ENCODE peak calls at places on chromosome 6, in seven cellular contexts. N, T, B, D, Y, X and R are unnamed samples.

GRCh38 chr6:27791182-27791939 is 120.8 kb downstream of the OR2B2 start:
- DNase-seq in T (no peak), D (peak), B (peak), X (peak), N (peak), Y (peak), R (no peak)

GRCh38 chr6:112781236-112781635 is 434.1 kb downstream of the RFPL4B start:
- DNase-seq in N (no peak), D (no peak), T (no peak), X (no peak), Y (no peak), B (peak), R (no peak)

GRCh38 chr6:167485186-167485978 is 160.5 kb downstream of the TTLL2 start:
- DNase-seq in Y (no peak), X (peak), B (peak), D (peak), T (no peak), N (no peak), R (no peak)

GRCh38 chr6:113623124-113623523 is 234.0 kb upstream of the MARCKS start:
- DNase-seq in B (no peak), N (no peak), Y (no peak), D (no peak), X (no peak), T (no peak), R (no peak)

GRCh38 chr6:98384766-98385165 is 449.6 kb upstream of the POU3F2 start:
- DNase-seq in Y (no peak), B (no peak), X (no peak), N (no peak), D (no peak), T (no peak), R (no peak)

GRCh38 chr6:123091091-123091895 is 95.3 kb downstream of the CLVS2 start:
- DNase-seq in B (peak), Y (peak), T (no peak), X (no peak), N (no peak), D (peak), R (no peak)

GRCh38 chr6:53879608-53880007 is 84.8 kb downstream of the LRRC1 start:
- DNase-seq in B (no peak), N (no peak), D (no peak), T (no peak), Y (no peak), X (peak), R (no peak)

GRCh38 chr6:148272084-148272483 is 70.6 kb upstream of the SASH1 start:
- DNase-seq in X (no peak), N (no peak), B (peak), T (no peak), D (no peak), Y (no peak), R (no peak)

GRCh38 chr6:84554069-84554468 is 210.3 kb downstream of the TBX18 start:
- DNase-seq in X (no peak), D (no peak), T (no peak), N (no peak), B (no peak), Y (no peak), R (no peak)

GRCh38 chr6:158648682-158649131 is 1.1 kb upstream of the SYTL3 start:
- DNase-seq in T (no peak), Y (no peak), B (peak), N (no peak), X (no peak), D (peak), R (no peak)

GRCh38 chr6:11085758-11086435 is 7.7 kb upstream of the SMIM13 start:
- DNase-seq in T (no peak), N (no peak), B (peak), D (no peak), X (no peak), Y (no peak), R (no peak)

GRCh38 chr6:46848684-46849360 is 55.6 kb downstream of the MEP1A start:
- DNase-seq in D (peak), N (peak), B (peak), X (peak), T (peak), Y (peak), R (peak)

GRCh38 chr6:45398075-45398817 is 20.5 kb upstream of the SUPT3H start:
- DNase-seq in B (no peak), D (peak), N (no peak), Y (no peak), T (no peak), X (no peak), R (no peak)

GRCh38 chr6:49409951-49410542 is 53.0 kb downstream of the MMUT start:
- DNase-seq in Y (peak), T (peak), N (peak), X (peak), D (peak), B (peak), R (no peak)

GRCh38 chr6:137191238-137191637 is 17.8 kb upstream of the IL22RA2 start:
- DNase-seq in B (no peak), D (no peak), N (no peak), X (no peak), T (no peak), Y (no peak), R (no peak)

GRCh38 chr6:9095671-9096260 is 660.4 kb upstream of the SLC35B3 start:
- DNase-seq in B (no peak), N (no peak), T (no peak), X (no peak), D (no peak), Y (no peak), R (no peak)

GRCh38 chr6:123321020-123321419 is 315.7 kb downstream of the TRDN start:
- DNase-seq in X (no peak), D (no peak), N (no peak), Y (no peak), T (no peak), B (no peak), R (no peak)

GRCh38 chr6:136720045-136720760 is 72.1 kb downstream of the MAP3K5 start:
- DNase-seq in B (no peak), N (no peak), T (no peak), X (no peak), D (no peak), Y (no peak), R (no peak)

GRCh38 chr6:15485875-15486274 is 177.0 kb downstream of the DTNBP1 start:
- DNase-seq in T (no peak), N (no peak), Y (peak), X (no peak), D (peak), B (no peak), R (no peak)

GRCh38 chr6:141105481-141105880 is 1027.2 kb upstream of the GJE1 start:
- DNase-seq in Y (no peak), X (no peak), T (no peak), N (no peak), D (no peak), B (peak), R (no peak)

GRCh38 chr6:167988945-167989841 is 8.3 kb upstream of the KIF25 start:
- DNase-seq in D (no peak), X (no peak), Y (no peak), B (no peak), N (no peak), T (no peak), R (no peak)

GRCh38 chr6:80527552-80528052 is 421.1 kb downstream of the BCKDHB start:
- DNase-seq in X (no peak), D (peak), T (no peak), Y (peak), N (no peak), B (no peak), R (no peak)

DNA sequence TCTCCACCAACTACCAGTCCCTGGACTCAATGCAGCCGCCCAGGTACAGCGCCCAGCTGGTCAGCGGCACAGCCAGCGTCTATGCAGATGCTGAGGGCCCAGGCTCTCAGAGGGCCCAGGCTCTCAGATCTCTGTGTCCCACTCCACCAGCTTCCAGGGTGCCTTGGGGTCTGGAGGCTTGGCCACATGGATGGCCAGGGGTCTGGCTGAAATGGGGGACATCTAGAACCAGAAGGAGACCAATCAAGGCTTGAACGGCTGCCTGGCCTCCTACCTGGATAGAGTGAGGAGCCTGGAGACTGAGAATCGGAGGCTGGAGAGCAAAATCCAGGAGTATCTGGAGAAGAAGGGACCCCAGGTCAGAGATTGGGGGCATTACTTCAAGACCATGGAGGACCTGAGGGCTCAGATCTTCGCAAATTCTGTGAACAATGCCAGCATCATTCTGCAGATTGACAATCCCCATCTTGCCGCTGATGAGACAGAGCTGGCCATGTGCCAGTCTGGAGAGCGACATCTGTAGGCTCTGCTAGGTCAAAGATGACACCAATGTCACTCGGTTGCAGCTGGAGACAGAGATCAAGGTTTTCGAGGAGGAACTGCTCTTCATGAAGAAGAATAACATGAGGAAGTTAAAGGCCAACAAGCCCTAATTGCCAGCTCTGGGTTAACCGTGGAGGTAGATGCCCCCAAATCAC is 44.1 kb upstream of the GRM4 start:
- DNase-seq in X (no peak), B (no peak), T (peak), D (no peak), Y (no peak), N (peak), R (no peak)
- TF ChIP-seq CTCF in X (no peak), B (no peak), T (no peak), D (no peak), Y (no peak), N (no peak), R (no peak)

GRCh38 chr6:142462260-142462659 is 160.5 kb downstream of the ADGRG6 start:
- DNase-seq in D (no peak), N (no peak), Y (no peak), T (no peak), X (no peak), B (no peak), R (no peak)
- TF ChIP-seq CTCF in D (no peak), N (no peak), Y (peak), T (no peak), X (no peak), B (peak), R (no peak)

DNA sequence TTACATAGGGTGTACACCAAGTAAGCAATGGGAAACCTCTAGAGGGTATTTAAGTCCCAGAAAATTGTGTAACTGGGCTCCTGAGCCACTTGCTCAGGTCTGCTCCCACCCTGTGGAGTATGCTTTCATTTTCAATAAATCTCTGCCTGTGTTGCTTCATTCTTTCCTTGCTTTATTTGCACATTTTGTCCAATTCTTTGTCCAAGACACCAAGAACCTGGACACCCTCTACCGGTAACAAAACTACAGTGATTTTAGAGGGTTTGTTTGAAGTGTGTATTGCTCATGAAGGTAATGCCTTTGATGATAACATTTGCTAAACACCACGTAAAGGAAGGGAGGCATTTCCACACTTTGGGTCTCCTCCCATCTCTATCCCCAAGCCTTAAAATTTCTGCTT is 46.2 kb downstream of the MYB start:
- DNase-seq in Y (no peak), B (no peak), T (no peak), X (no peak), D (no peak), N (no peak), R (no peak)
- TF ChIP-seq CTCF in Y (no peak), B (no peak), T (no peak), X (no peak), D (no peak), N (no peak), R (no peak)

GRCh38 chr6:51562198-51562597 is 525.2 kb downstream of the PKHD1 start:
- DNase-seq in B (no peak), Y (no peak), D (no peak), N (no peak), T (no peak), X (no peak), R (no peak)

GRCh38 chr6:51553246-51554015 is 534.0 kb downstream of the PKHD1 start:
- DNase-seq in B (no peak), Y (no peak), T (no peak), N (no peak), X (no peak), D (no peak), R (no peak)

GRCh38 chr6:51554029-51554428 is 533.4 kb downstream of the PKHD1 start:
- DNase-seq in T (no peak), X (no peak), B (no peak), D (no peak), Y (no peak), N (no peak), R (no peak)

GRCh38 chr6:51559059-51559458 is 528.4 kb downstream of the PKHD1 start:
- DNase-seq in Y (no peak), B (no peak), D (peak), X (peak), N (no peak), T (no peak), R (no peak)
- TF ChIP-seq CTCF in Y (peak), B (no peak), D (no peak), X (peak), N (no peak), T (no peak), R (peak)

DNA sequence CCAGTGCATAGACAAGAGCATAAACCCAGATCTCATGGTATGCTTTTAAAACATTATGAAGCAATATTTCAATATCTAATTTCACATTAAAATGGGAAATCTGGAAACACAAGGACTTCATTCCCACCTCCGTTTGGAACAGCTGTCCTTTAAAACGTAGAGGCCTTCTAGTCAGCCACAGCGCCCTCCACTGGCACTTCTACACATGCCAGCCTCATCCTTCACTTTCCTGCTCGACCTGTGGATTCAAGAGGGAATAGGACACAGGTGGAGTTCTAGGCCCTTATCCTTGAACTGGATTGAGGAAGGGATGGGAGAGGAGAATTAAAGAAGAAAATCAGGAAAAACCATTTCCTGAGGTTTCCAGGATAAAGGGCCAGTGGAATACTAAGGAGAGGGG is 85.6 kb downstream of the LYRM4 start:
- DNase-seq in Y (no peak), B (no peak), T (no peak), X (no peak), N (no peak), D (no peak), R (no peak)
- TF ChIP-seq CTCF in Y (no peak), B (peak), T (no peak), X (no peak), N (no peak), D (no peak), R (peak)